ENCODE peak calls at places on chromosomes 12 and 14, in eight cellular contexts. E is mammary epithelial cell, I is lower leg skin, T is astrocyte of the cerebellum, P is right lobe of liver, V is heart left ventricle, Y is A549, H is fibroblast of lung. D is an unnamed sample.

GRCh38 chr14:63650336-63650952 is 8.8 kb upstream of the WDR89 start:
- DNase-seq in T (no peak), P (no peak), H (peak), I (no peak), E (no peak), V (no peak), Y (no peak), D (no peak)

GRCh38 chr14:68574906-68575305 is 218.0 kb downstream of the ZFP36L1 start:
- DNase-seq in I (no peak), T (no peak), P (no peak), H (peak), V (no peak), E (no peak), Y (no peak), D (no peak)

GRCh38 chr14:24279301-24280186 is 8.1 kb upstream of the RABGGTA start:
- DNase-seq in Y (peak), T (no peak), I (no peak), H (no peak), E (peak), P (no peak), V (peak), D (no peak)

GRCh38 chr12:50961708-50962107 is 9.4 kb downstream of the HIGD1C start:
- DNase-seq in I (no peak), Y (peak), H (peak), T (no peak), V (no peak), E (no peak), P (no peak), D (no peak)

GRCh38 chr14:49449749-49450148 is 136.4 kb downstream of the RPS29 start:
- DNase-seq in I (no peak), H (no peak), P (no peak), V (no peak), T (no peak), Y (no peak), E (no peak), D (no peak)

GRCh38 chr12:127893875-127894635 is 372.9 kb upstream of the TMEM132C start:
- DNase-seq in T (no peak), I (no peak), P (no peak), Y (peak), E (no peak), V (no peak), H (no peak), D (no peak)

GRCh38 chr14:57480044-57480443 is 13.6 kb downstream of the CCDC198 start:
- DNase-seq in E (no peak), H (peak), T (no peak), V (no peak), P (no peak), Y (no peak), I (no peak), D (no peak)

GRCh38 chr14:105856676-105857222 is 330.4 kb downstream of the TMEM121 start:
- DNase-seq in Y (no peak), H (no peak), V (no peak), P (peak), I (peak), E (no peak), T (no peak), D (peak)

GRCh38 chr12:124411291-124411878 is 116.5 kb downstream of the RFLNA start:
- DNase-seq in Y (peak), V (peak), P (no peak), I (peak), H (peak), E (peak), T (peak), D (no peak)

GRCh38 chr12:125356111-125356510 is 290.9 kb downstream of the AACS start:
- DNase-seq in I (no peak), E (no peak), Y (no peak), H (no peak), P (no peak), T (no peak), V (no peak), D (no peak)

GRCh38 chr14:70716958-70717357 is 75.2 kb downstream of the TTC9 start:
- DNase-seq in P (no peak), Y (no peak), V (no peak), E (no peak), T (no peak), H (no peak), I (no peak), D (peak)

DNA sequence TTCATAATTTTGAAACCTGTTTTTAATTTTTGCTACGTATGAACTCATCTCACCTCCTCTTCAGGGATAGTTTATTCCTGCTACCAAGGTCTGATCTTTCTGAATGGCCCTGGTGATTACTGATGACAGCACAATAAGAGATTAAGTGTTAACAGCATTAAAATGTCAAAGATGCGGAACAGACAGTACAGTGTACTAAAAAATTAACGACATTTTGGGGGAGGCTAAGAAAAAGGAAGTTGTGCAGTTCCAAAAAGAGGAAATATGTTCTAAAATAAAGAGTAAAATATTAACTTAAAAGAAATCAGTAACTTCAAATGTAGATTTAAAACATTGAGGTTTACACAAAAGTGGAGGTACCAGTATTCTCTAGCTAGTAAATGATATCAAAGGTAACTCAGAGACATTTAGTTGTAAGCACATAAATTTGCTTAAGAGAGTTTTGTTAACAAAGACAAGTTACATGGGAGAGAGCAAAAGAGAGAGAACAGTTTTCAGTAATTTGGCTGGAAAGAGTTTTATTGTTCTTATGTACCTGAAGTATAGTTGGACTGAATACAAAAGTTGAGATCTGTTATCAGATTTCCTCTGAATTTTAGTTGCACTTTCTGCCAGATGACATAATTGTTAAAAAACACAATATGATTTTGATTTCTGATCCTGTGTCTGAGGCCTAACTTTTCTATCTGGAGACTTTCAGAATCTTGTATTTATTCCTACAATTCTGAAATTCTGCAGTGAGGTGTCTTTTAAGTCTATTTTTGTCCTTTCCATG is 4.2 kb upstream of the CLECL1 start:
- DNase-seq in Y (no peak), P (no peak), E (no peak), H (no peak), I (no peak), T (no peak), V (no peak), D (no peak)
- TF ChIP-seq CTCF in Y (no peak), P (no peak), E (no peak), H (no peak), I (no peak), T (no peak), V (no peak), D (no peak)

GRCh38 chr12:28824849-28825248 is 324.2 kb upstream of the FAR2 start:
- DNase-seq in P (no peak), I (no peak), Y (no peak), V (no peak), E (no peak), H (no peak), T (no peak), D (no peak)

GRCh38 chr12:28827841-28828240 is 321.2 kb upstream of the FAR2 start:
- DNase-seq in Y (no peak), I (no peak), P (no peak), E (no peak), T (no peak), H (no peak), V (no peak), D (no peak)

GRCh38 chr12:28830491-28830890 is 318.6 kb upstream of the FAR2 start:
- DNase-seq in I (peak), Y (no peak), P (no peak), V (no peak), H (no peak), E (no peak), T (no peak), D (no peak)
- TF ChIP-seq CTCF in I (no peak), Y (no peak), P (no peak), V (no peak), H (no peak), E (no peak), T (no peak), D (no peak)

GRCh38 chr14:100680439-100681051 is 46.1 kb upstream of the DLK1 start:
- DNase-seq in Y (no peak), H (no peak), P (no peak), T (no peak), V (no peak), I (no peak), E (no peak), D (no peak)

GRCh38 chr14:100679170-100679569 is 47.5 kb upstream of the DLK1 start:
- DNase-seq in H (no peak), T (no peak), Y (no peak), I (no peak), P (no peak), E (no peak), V (no peak), D (no peak)

GRCh38 chr14:100677925-100678765 is 48.5 kb upstream of the DLK1 start:
- DNase-seq in T (peak), Y (no peak), H (peak), P (no peak), E (no peak), I (no peak), V (peak), D (no peak)

GRCh38 chr14:100681111-100681510 is 45.6 kb upstream of the DLK1 start:
- DNase-seq in H (no peak), T (no peak), I (no peak), V (no peak), P (no peak), E (no peak), Y (no peak), D (no peak)

GRCh38 chr14:100679707-100680438 is 46.8 kb upstream of the DLK1 start:
- DNase-seq in P (peak), Y (no peak), V (peak), I (no peak), T (peak), E (no peak), H (peak), D (no peak)
- TF ChIP-seq CTCF in P (no peak), Y (no peak), V (no peak), I (no peak), T (peak), E (no peak), H (peak), D (no peak)

DNA sequence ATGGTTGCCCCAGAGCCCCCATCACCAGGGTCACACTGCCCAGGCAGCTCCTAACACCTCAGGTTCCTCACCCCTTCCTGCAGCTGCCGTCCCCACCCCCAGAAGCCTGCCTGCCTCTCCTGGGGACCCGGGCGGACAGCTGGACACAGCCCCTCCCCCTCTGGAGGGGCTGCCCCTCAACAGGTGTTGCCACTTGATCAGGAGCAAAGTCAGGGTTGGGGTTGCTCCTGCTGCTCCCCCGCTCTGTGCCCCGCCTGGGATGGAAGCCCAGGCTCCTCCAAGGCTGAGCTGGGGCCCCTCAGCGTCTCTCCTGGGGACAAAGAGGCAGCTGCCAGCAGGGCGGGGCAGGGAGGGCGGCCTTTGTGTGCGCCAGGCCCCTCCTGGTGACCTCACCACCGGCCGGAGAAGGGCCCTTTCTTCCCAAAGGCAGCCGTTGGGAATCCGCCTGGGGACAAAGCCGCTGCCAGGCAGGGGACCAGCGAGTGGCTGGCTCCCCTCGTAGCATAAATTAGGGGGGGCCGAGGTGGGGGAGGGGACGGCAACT is 13.6 kb downstream of the TRMT61A start:
- DNase-seq in P (no peak), H (no peak), I (no peak), E (no peak), Y (no peak), V (peak), T (no peak), D (no peak)
- TF ChIP-seq CTCF in P (no peak), H (no peak), I (no peak), E (no peak), Y (no peak), V (no peak), T (no peak), D (no peak)

GRCh38 chr14:43792980-43793379 is 714.1 kb downstream of the FSCB start:
- DNase-seq in I (no peak), E (no peak), H (no peak), Y (no peak), T (no peak), V (no peak), P (no peak), D (no peak)

GRCh38 chr14:43793579-43793978 is 713.5 kb downstream of the FSCB start:
- DNase-seq in I (no peak), V (no peak), H (no peak), E (no peak), Y (no peak), P (no peak), T (no peak), D (no peak)

GRCh38 chr14:43790681-43791080 is 716.4 kb downstream of the FSCB start:
- DNase-seq in I (no peak), E (no peak), T (no peak), V (no peak), P (no peak), Y (no peak), H (no peak), D (no peak)

GRCh38 chr14:43795600-43796228 is 711.4 kb downstream of the FSCB start:
- DNase-seq in E (no peak), T (no peak), P (no peak), H (peak), Y (peak), V (no peak), I (no peak), D (no peak)
- TF ChIP-seq CTCF in E (peak), T (peak), P (peak), H (peak), Y (no peak), V (no peak), I (no peak), D (peak)

GRCh38 chr14:74495356-74495755 is 1.8 kb downstream of the ISCA2 start:
- DNase-seq in Y (no peak), E (no peak), V (no peak), P (no peak), T (no peak), H (no peak), I (no peak), D (no peak)

GRCh38 chr14:74492413-74493342 is at the start of gene NPC2:
- DNase-seq in I (no peak), T (no peak), H (peak), E (no peak), P (no peak), Y (no peak), V (no peak), D (no peak)

GRCh38 chr14:74493343-74494261 is at the start of gene ISCA2:
- DNase-seq in T (peak), V (peak), H (peak), Y (peak), E (peak), I (peak), P (peak), D (peak)

GRCh38 chr14:74488788-74489397 is 4.2 kb downstream of the NPC2 start:
- DNase-seq in P (no peak), T (peak), V (no peak), E (peak), I (no peak), H (peak), Y (no peak), D (no peak)

DNA sequence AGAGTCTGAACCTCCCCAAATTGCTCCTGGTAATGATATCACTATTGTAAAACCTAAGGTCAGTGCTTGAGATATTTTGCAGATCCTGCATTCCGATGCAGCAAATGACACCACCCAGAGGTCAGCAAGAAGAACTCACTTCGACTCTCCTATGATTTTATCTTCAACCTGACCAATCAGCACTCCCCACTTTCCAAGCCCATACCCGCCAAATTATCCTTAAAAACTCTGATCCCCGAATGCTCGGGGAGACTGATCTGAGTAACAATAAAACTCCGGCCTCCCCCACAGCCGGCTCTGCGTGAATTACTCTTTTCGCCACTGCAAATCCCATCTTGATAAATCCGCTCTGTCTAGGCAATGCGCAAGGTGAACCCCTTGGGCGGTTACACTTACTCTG is 1.2 kb downstream of the NPC2 start:
- DNase-seq in T (no peak), I (no peak), H (peak), Y (peak), V (no peak), E (peak), P (no peak), D (peak)
- TF ChIP-seq CTCF in T (peak), I (no peak), H (peak), Y (peak), V (peak), E (peak), P (peak), D (peak)

GRCh38 chr12:69388371-69388770 is 28.8 kb downstream of the YEATS4 start:
- DNase-seq in H (peak), V (no peak), T (peak), Y (peak), I (no peak), E (peak), P (no peak), D (peak)
- TF ChIP-seq CTCF in H (peak), V (peak), T (peak), Y (peak), I (no peak), E (peak), P (peak), D (peak)

DNA sequence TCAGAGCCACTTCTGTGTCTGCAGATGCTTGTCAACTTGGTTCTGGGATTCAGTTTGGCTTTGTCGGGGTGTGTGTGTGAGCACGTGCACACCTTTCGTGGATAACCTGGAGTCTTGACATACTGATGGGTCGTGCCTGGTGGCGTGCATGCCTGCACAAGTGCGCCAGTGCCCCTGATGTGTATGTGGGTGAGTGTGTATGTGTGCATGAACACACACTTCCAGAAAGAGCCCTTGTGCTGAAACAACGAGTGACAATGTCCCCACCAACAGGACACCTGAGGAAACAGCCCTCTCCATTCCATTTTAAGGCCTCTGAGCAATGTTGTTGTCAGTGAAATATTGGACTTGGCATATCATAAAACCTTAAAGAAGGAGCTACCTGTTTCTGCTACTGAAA is 53.9 kb downstream of the SMUG1 start:
- DNase-seq in T (no peak), E (no peak), Y (peak), H (no peak), P (no peak), I (no peak), V (no peak), D (peak)
- TF ChIP-seq CTCF in T (no peak), E (peak), Y (no peak), H (no peak), P (no peak), I (no peak), V (no peak), D (peak)

GRCh38 chr14:55845963-55846851 is 266.2 kb downstream of the KTN1 start:
- DNase-seq in H (no peak), E (no peak), Y (no peak), T (no peak), I (no peak), V (no peak), P (no peak), D (no peak)

GRCh38 chr14:55846852-55847471 is 267.0 kb downstream of the KTN1 start:
- DNase-seq in P (no peak), T (no peak), H (peak), I (peak), Y (no peak), E (no peak), V (no peak), D (no peak)

GRCh38 chr14:55841625-55842024 is 261.6 kb downstream of the KTN1 start:
- DNase-seq in H (no peak), P (no peak), V (no peak), T (no peak), Y (no peak), I (no peak), E (no peak), D (no peak)

GRCh38 chr14:55840821-55841220 is 260.8 kb downstream of the KTN1 start:
- DNase-seq in I (no peak), E (peak), H (no peak), P (no peak), V (no peak), Y (no peak), T (no peak), D (no peak)

DNA sequence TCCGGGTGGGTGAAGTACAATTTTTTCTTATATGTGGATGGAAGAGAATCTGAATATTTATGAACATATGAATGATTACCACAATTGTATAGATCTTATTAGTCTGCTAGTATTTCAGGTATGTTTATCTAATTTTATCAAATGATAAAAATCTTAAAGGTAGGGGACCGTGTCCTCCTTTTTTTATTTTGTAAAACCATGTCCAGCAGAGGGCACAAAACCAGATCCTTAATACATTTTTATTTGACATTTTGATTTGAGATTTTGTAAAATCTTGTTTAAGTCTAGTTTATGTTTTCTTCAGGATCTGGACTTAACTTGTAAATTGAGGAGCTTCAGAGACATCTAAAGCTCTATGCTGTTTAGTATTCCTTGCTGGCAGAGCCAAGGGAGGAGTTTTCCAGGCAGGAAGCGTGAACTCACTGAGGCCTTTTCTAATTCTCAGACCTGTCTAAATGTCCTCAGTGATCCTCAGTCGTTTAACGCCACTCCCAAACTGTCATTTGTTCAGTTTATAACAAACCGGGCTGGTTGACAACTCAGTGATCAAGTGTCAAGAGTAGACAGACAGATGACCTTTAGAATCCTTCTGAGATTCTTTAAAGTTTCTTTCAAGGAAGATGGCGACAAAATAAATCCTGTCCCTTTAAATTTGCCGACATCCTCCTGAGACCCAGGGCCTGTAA is 263.9 kb downstream of the KTN1 start:
- DNase-seq in V (no peak), H (peak), P (no peak), T (no peak), E (no peak), I (no peak), Y (no peak), D (no peak)
- TF ChIP-seq CTCF in V (no peak), H (no peak), P (peak), T (no peak), E (peak), I (no peak), Y (peak), D (no peak)

GRCh38 chr14:91419451-91419850 is 1.8 kb upstream of the CCDC88C start:
- DNase-seq in H (no peak), I (no peak), T (no peak), E (no peak), Y (no peak), P (no peak), V (no peak), D (no peak)

GRCh38 chr14:91418387-91419043 is 895 bp upstream of the CCDC88C start:
- DNase-seq in V (peak), H (peak), E (peak), T (no peak), I (peak), Y (peak), P (peak), D (peak)

GRCh38 chr14:91417983-91418386 is 365 bp upstream of the CCDC88C start:
- DNase-seq in I (peak), T (no peak), Y (peak), V (no peak), H (no peak), E (no peak), P (peak), D (peak)

GRCh38 chr14:91417134-91417982 is at the start of gene CCDC88C:
- DNase-seq in T (no peak), V (peak), Y (peak), E (no peak), H (no peak), P (peak), I (peak), D (peak)

GRCh38 chr14:91419044-91419397 is 1.4 kb upstream of the CCDC88C start:
- DNase-seq in H (no peak), E (no peak), P (no peak), I (no peak), Y (no peak), T (no peak), V (no peak), D (no peak)
- TF ChIP-seq CTCF in H (no peak), E (no peak), P (no peak), I (no peak), Y (no peak), T (no peak), V (no peak), D (no peak)